ENCODE peak calls at places on chromosomes 6 and 20, in four cellular contexts. J, Q, H and U are unnamed samples.

GRCh38 chr20:37901667-37902503 is 1.0 kb upstream of the VSTM2L start:
- DNase-seq in J (no peak), Q (no peak), H (no peak), U (no peak)

GRCh38 chr20:38117635-38118034 is 47.4 kb downstream of the TGM2 start:
- DNase-seq in J (no peak), Q (no peak), H (no peak), U (no peak)

GRCh38 chr6:166959906-166960608 is 3.7 kb upstream of the RNASET2 start:
- DNase-seq in J (no peak), Q (no peak), H (no peak), U (no peak)

GRCh38 chr6:87820343-87820984 is 118.4 kb upstream of the AKIRIN2 start:
- DNase-seq in J (no peak), Q (no peak), H (no peak), U (no peak)

GRCh38 chr20:11452326-11452725 is 465.4 kb upstream of the BTBD3 start:
- DNase-seq in J (no peak), Q (no peak), H (no peak), U (no peak)

GRCh38 chr6:94600648-94601047 is 976.7 kb upstream of the MANEA start:
- DNase-seq in J (no peak), Q (no peak), H (no peak), U (no peak)

GRCh38 chr6:148565931-148566663 is 180.7 kb upstream of the UST start:
- DNase-seq in J (no peak), Q (peak), H (peak), U (no peak)

GRCh38 chr6:156780117-156780641 is 3.0 kb downstream of the ARID1B start:
- DNase-seq in J (no peak), Q (no peak), H (peak), U (no peak)

GRCh38 chr6:111939902-111940301 is 66.7 kb upstream of the FYN start:
- DNase-seq in J (no peak), Q (no peak), H (peak), U (no peak)

GRCh38 chr20:58014628-58015315 is 213.7 kb downstream of the ANKRD60 start:
- DNase-seq in J (no peak), Q (no peak), H (no peak), U (no peak)

GRCh38 chr20:62220666-62221568 is 839 bp upstream of the HRH3 start:
- DNase-seq in J (no peak), Q (no peak), H (no peak), U (no peak)

GRCh38 chr6:132354517-132355167 is 46.6 kb downstream of the MOXD1 start:
- DNase-seq in J (no peak), Q (no peak), H (no peak), U (no peak)

GRCh38 chr6:75273009-75273408 is 11.6 kb downstream of the TMEM30A start:
- DNase-seq in J (no peak), Q (no peak), H (no peak), U (no peak)